ENCODE peak calls at places on chromosomes 2 and 18, in ten cellular contexts. F is H9; K is stimulated activated CD4-positive, alpha-beta T cell treated with anti-CD3 and anti-CD28 coated beads, Interleukin-4, amount 100 ng/mL, for 4 hours; C is cardiac septum; J is kidney tubule cell; P is endothelial cell; X is HTR-8/SVneo; A is brain microvascular endothelial cell; B is activated CD4-positive, alpha-beta T cell treated with anti-CD3 and anti-CD28 coated beads, Interleukin-2, amount 10 ng/mL, durations not matched to agents 7 days and 5 days; V is activated gamma-delta T cell. Z is an unnamed sample.

GRCh38 chr2:43059183-43059897 is 167.1 kb downstream of the ZFP36L2 start:
- DNase-seq in K (peak), X (peak), A (peak), B (peak), P (no peak), V (no peak), C (peak), F (no peak), J (peak), Z (peak)

GRCh38 chr2:174610243-174610995 is 12.8 kb upstream of the WIPF1 start:
- DNase-seq in P (no peak), K (no peak), V (no peak), F (no peak), C (no peak), A (no peak), J (no peak), X (no peak), B (no peak), Z (no peak)

GRCh38 chr18:58297198-58297597 is 253.2 kb downstream of the NEDD4L start:
- DNase-seq in B (no peak), P (no peak), V (no peak), J (peak), A (peak), K (no peak), F (no peak), X (no peak), C (no peak), Z (no peak)

GRCh38 chr18:67583621-67584020 is 67.1 kb upstream of the DSEL start:
- DNase-seq in F (no peak), C (no peak), K (no peak), B (no peak), J (no peak), P (no peak), X (no peak), A (no peak), V (no peak), Z (no peak)

GRCh38 chr2:98736464-98736889 is 5.5 kb upstream of the MGAT4A start:
- DNase-seq in P (no peak), B (peak), X (no peak), A (no peak), F (no peak), C (no peak), J (no peak), V (no peak), K (no peak), Z (no peak)

GRCh38 chr2:218898109-218898878 is 17.6 kb downstream of the WNT10A start:
- DNase-seq in V (peak), C (peak), A (peak), B (peak), P (peak), J (peak), F (peak), X (peak), K (peak), Z (peak)

GRCh38 chr2:193935114-193935513 is 1721.9 kb upstream of the SLC39A10 start:
- DNase-seq in B (no peak), P (no peak), K (no peak), X (no peak), C (no peak), J (no peak), A (no peak), V (no peak), F (peak), Z (no peak)

GRCh38 chr2:144522741-144523605 is 3.1 kb upstream of the ZEB2 start:
- DNase-seq in X (no peak), V (no peak), J (no peak), K (no peak), P (no peak), A (peak), F (peak), C (no peak), B (no peak), Z (peak)

GRCh38 chr2:234495801-234496441 is 960 bp downstream of the ARL4C start:
- DNase-seq in C (no peak), K (peak), F (peak), X (no peak), J (peak), B (peak), A (peak), V (no peak), P (peak), Z (peak)

GRCh38 chr18:21955757-21956652 is 213.4 kb upstream of the GATA6 start:
- DNase-seq in C (peak), F (peak), K (peak), J (peak), A (peak), B (peak), P (peak), X (peak), V (peak), Z (peak)

GRCh38 chr18:499351-500229 is 911 bp downstream of the COLEC12 start:
- DNase-seq in A (peak), J (peak), V (no peak), F (no peak), C (no peak), P (peak), K (no peak), X (peak), B (no peak), Z (peak)

GRCh38 chr18:34870916-34871315 is 160.8 kb downstream of the DTNA start:
- DNase-seq in A (no peak), V (no peak), K (no peak), X (no peak), F (no peak), J (peak), B (no peak), P (no peak), C (no peak), Z (no peak)

GRCh38 chr18:51195602-51196115 is 1.8 kb downstream of the MEX3C start:
- DNase-seq in J (peak), B (peak), C (no peak), F (peak), K (no peak), X (peak), P (peak), V (no peak), A (peak), Z (no peak)

GRCh38 chr2:229752970-229753729 is 38.8 kb upstream of the DNER start:
- DNase-seq in F (no peak), X (no peak), A (no peak), V (no peak), K (no peak), C (no peak), P (no peak), B (no peak), J (no peak), Z (no peak)

GRCh38 chr2:198127627-198128026 is 323.2 kb downstream of the PLCL1 start:
- DNase-seq in C (peak), A (peak), P (peak), K (peak), F (peak), X (peak), J (peak), V (no peak), B (peak), Z (peak)

GRCh38 chr18:49364821-49365220 is 95.6 kb downstream of the DYM start:
- DNase-seq in K (no peak), P (no peak), F (no peak), B (no peak), J (no peak), A (no peak), V (no peak), X (no peak), C (no peak), Z (no peak)

GRCh38 chr2:64361151-64361938 is 92.6 kb upstream of the LGALSL start:
- DNase-seq in V (no peak), K (no peak), J (no peak), P (no peak), F (no peak), C (peak), B (no peak), X (no peak), A (no peak), Z (no peak)

GRCh38 chr2:129885735-129886134 is 93.7 kb upstream of the RAB6C start:
- DNase-seq in A (no peak), X (peak), K (no peak), J (no peak), C (no peak), P (no peak), V (no peak), B (no peak), F (peak), Z (no peak)

GRCh38 chr18:37845498-37845897 is 279.9 kb upstream of the CELF4 start:
- DNase-seq in C (no peak), B (no peak), V (no peak), F (no peak), P (no peak), A (no peak), X (no peak), J (no peak), K (no peak), Z (no peak)

GRCh38 chr18:48514786-48515185 is 24.0 kb upstream of the CTIF start:
- DNase-seq in V (no peak), P (no peak), B (no peak), J (no peak), F (no peak), C (no peak), X (no peak), K (no peak), A (no peak), Z (peak)

GRCh38 chr2:171228826-171229225 is 68.1 kb upstream of the TLK1 start:
- DNase-seq in A (no peak), X (no peak), P (no peak), K (no peak), V (no peak), B (no peak), C (no peak), F (no peak), J (no peak), Z (no peak)

Z was measured in right cardiac atrium.